ENCODE peak calls at places on chromosomes 1 and 21, in seven cellular contexts. C, U, H, X, B, M and E are unnamed samples.

GRCh38 chr1:98565951-98566350 is 95.6 kb upstream of the SNX7 start:
- DNase-seq in M (no peak), X (no peak), C (no peak), B (no peak), H (no peak), U (no peak), E (no peak)

GRCh38 chr21:37653201-37653600 is 263.1 kb downstream of the KCNJ6 start:
- DNase-seq in U (no peak), B (no peak), M (no peak), C (no peak), X (no peak), H (no peak), E (no peak)

GRCh38 chr1:117615474-117615873 is 9.6 kb downstream of the TENT5C start:
- DNase-seq in B (no peak), H (no peak), M (no peak), U (peak; percentile 56), X (no peak), C (no peak), E (no peak)

GRCh38 chr1:54118704-54119103 is 34.1 kb downstream of the CDCP2 start:
- DNase-seq in C (no peak), X (no peak), B (no peak), U (no peak), M (no peak), H (no peak), E (no peak)

GRCh38 chr1:245070836-245071615 is 83.8 kb upstream of the KIF26B start:
- DNase-seq in H (no peak), M (no peak), C (no peak), U (no peak), B (no peak), X (no peak), E (no peak)

GRCh38 chr1:47608296-47608875 is 170.5 kb downstream of the FOXD2 start:
- DNase-seq in M (peak; percentile 21), X (no peak), B (no peak), U (no peak), C (no peak), H (no peak), E (no peak)

GRCh38 chr1:204104331-204105222 is 31.7 kb downstream of the SOX13 start:
- DNase-seq in H (no peak), U (no peak), B (no peak), X (no peak), C (no peak), M (no peak), E (peak; percentile 54)

GRCh38 chr1:227884370-227885134 is 63.2 kb downstream of the WNT9A start:
- DNase-seq in B (no peak), H (no peak), U (no peak), X (no peak), M (no peak), C (no peak), E (no peak)

GRCh38 chr1:149846042-149846441 is 53.3 kb upstream of the BOLA1 start:
- DNase-seq in B (no peak), X (no peak), H (no peak), M (no peak), U (peak; percentile 23), C (peak; percentile 0), E (no peak)

GRCh38 chr1:27428316-27429028 is 36.0 kb downstream of the GPR3 start:
- DNase-seq in X (no peak), B (no peak), U (no peak), M (no peak), H (no peak), C (no peak), E (no peak)

GRCh38 chr1:64569376-64569775 is 99.4 kb downstream of the CACHD1 start:
- DNase-seq in M (peak; percentile 30), H (no peak), X (no peak), U (no peak), B (no peak), C (no peak), E (no peak)

GRCh38 chr1:208085655-208086054 is 158.5 kb downstream of the PLXNA2 start:
- DNase-seq in C (no peak), X (no peak), B (no peak), H (no peak), U (no peak), M (no peak), E (no peak)

GRCh38 chr1:107810552-107810951 is 154.4 kb downstream of the VAV3 start:
- DNase-seq in M (no peak), B (no peak), C (no peak), X (no peak), U (no peak), H (no peak), E (no peak)